ENCODE peak calls at places on chromosome 13, in four cellular contexts. I is Panc1, E is fibroblast of lung, L is DND-41. A is an unnamed sample.
A peak's percentile ranks its signal among the peaks of the same experiment; 100 is the strongest.

GRCh38 chr13:59364508-59365187 is 799.1 kb downstream of the DIAPH3 start:
- DNase-seq in E (no peak), L (no peak), I (no peak), A (no peak)

GRCh38 chr13:94607939-94608338 is 6.3 kb downstream of the GPR180 start:
- DNase-seq in E (no peak), I (no peak), L (no peak), A (no peak)

GRCh38 chr13:106373304-106373988 is 162.0 kb downstream of the EFNB2 start:
- DNase-seq in I (no peak), L (peak; percentile 57), E (peak; percentile 24), A (no peak)

GRCh38 chr13:94679614-94680013 is 32.7 kb downstream of the SOX21 start:
- DNase-seq in I (no peak), L (no peak), E (no peak), A (no peak)

GRCh38 chr13:29935309-29935981 is 85.0 kb upstream of the UBL3 start:
- DNase-seq in I (no peak), E (no peak), L (peak; percentile 43), A (peak; percentile 41)

GRCh38 chr13:108463365-108463764 is 166.0 kb upstream of the MYO16 start:
- DNase-seq in I (no peak), E (peak; percentile 86), L (no peak), A (peak; percentile 68)

GRCh38 chr13:76307157-76307556 is 579.0 kb downstream of the KCTD12 start:
- DNase-seq in L (no peak), I (no peak), E (peak; percentile 46), A (no peak)

GRCh38 chr13:21730186-21730880 is 59.5 kb downstream of the FGF9 start:
- DNase-seq in E (no peak), L (no peak), I (no peak), A (no peak)

GRCh38 chr13:102138635-102139225 is 263.1 kb downstream of the FGF14 start:
- DNase-seq in I (no peak), E (peak; percentile 42), L (no peak), A (no peak)

GRCh38 chr13:111401151-111401550 is 80.7 kb downstream of the TEX29 start:
- DNase-seq in I (no peak), E (no peak), L (no peak), A (no peak)

GRCh38 chr13:55087085-55087484 is 2053.6 kb upstream of the PRR20A start:
- DNase-seq in I (no peak), L (no peak), E (no peak), A (no peak)

GRCh38 chr13:49536144-49536873 is 40.6 kb downstream of the PHF11 start:
- DNase-seq in I (no peak), E (no peak), L (no peak), A (no peak)

GRCh38 chr13:112875627-112876026 is 93.4 kb upstream of the MCF2L start:
- DNase-seq in I (no peak), E (no peak), L (no peak), A (no peak)

GRCh38 chr13:112876305-112877000 is 92.6 kb upstream of the MCF2L start:
- DNase-seq in E (no peak), L (no peak), I (no peak), A (no peak)

GRCh38 chr13:112874751-112875300 is 94.2 kb upstream of the MCF2L start:
- DNase-seq in E (no peak), I (no peak), L (no peak), A (no peak)

GRCh38 chr13:112871742-112872141 is 97.3 kb upstream of the MCF2L start:
- DNase-seq in L (no peak), I (no peak), E (no peak), A (no peak)

DNA sequence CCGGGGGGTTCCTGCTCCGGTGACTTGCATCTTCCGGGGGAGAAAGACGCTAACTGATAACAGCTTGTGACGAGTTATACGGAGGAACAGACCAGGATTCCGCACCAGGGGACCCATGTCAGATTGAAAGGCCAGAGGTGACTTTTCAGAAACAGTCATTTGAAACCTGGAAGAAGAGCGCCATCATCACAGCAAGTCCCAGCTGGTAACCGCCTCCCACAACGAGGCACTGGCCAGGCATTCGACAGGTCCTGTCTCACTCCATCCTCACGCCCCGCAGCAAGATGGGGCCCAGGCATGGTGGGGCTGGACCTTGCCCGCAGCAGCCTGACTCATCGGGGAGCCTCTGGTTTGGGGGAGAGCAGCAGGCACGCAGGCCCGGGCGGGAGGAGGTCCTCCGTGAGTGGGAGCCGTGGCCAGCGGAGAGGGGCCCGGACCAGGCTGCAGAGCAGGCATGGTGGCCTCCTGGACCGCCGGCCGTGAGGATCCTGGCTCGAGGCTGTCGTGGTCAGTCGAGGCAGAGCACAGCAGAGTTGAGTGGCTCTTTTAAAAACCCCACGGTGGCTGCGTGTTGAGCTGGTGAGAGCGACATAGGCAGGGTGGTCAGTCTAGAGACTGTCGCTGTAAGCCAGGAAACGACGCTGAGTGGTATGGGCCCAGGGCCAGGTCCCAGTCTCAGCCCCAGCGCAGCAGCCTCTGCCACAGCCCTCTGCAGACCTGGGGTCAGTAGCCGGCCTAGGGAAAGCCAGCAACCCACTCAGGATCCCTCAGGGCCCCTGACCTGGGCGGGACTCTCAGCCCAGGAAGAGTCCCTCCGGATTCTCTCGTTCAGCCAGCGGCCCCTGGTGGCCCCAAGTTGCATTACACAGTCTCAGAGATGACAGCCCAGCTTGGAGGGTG is 94.9 kb upstream of the MCF2L start:
- DNase-seq in L (peak; percentile 68), E (peak; percentile 64), I (peak; percentile 27), A (no peak)
- H3K27ac ChIP-seq in L (no peak overlapping the region), E (no peak overlapping the region), I (no peak overlapping the region), A (peak overlapping the region; percentile 60)

DNA sequence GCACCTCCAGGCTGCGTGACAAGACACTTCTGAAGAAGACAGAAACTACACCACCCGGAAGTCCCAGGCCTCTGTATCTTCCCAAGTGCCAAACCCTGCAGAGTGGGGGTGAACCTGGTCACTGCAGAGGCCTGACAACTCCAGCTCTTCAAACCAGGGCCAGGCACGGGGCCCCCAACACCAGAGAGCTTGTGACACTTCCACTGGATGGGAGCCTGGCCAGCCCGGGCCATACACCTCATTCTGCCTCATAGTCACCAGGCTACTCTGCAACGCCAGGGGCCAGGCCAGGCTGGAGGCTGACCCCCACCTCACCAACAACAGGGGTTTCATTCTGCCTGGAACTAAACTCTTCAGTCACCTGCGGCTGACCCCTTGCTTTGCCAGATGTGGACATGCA is 23.1 kb downstream of the TUBA3C start:
- DNase-seq in E (no peak), L (no peak), I (no peak), A (no peak)
- H3K9me3 ChIP-seq in E (no peaks in the 10 kb centered on the region), L (peaks cover 21% of the 10 kb centered on the region), I (no peaks in the 10 kb centered on the region), A (no peaks in the 10 kb centered on the region)

GRCh38 chr13:18954254-18954653 is 227.4 kb downstream of the TUBA3C start:
- DNase-seq in E (no peak), L (no peak), I (no peak), A (no peak)
- H3K4me3 ChIP-seq in E (no peak overlapping the region), L (no peak overlapping the region), I (no peak overlapping the region), A (no peak overlapping the region)

GRCh38 chr13:40313269-40314200 is 352.9 kb downstream of the FOXO1 start:
- DNase-seq in L (no peak), E (no peak), I (no peak), A (no peak)
- H3K27ac ChIP-seq in L (no peak overlapping the region), E (no peak overlapping the region), I (no peak overlapping the region), A (no peak overlapping the region)